ENCODE peak calls at places on chromosome 19, in six cellular contexts. K, G, R, W, E and Z are unnamed samples.
A peak's percentile ranks its signal among the peaks of the same experiment; 100 is the strongest.

GRCh38 chr19:45809643-45810159 is 5.4 kb downstream of the RSPH6A start:
- DNase-seq in K (no peak), G (peak; percentile 81), R (no peak), W (peak; percentile 45), E (no peak), Z (no peak)

GRCh38 chr19:10021446-10021845 is 8.2 kb downstream of the RDH8 start:
- DNase-seq in K (no peak), G (no peak), R (no peak), W (no peak), E (no peak), Z (no peak)

GRCh38 chr19:19488041-19488874 is 27.1 kb downstream of the TSSK6 start:
- DNase-seq in K (no peak), G (peak; percentile 14), R (peak; percentile 30), W (no peak), E (peak; percentile 65), Z (no peak)

GRCh38 chr19:18065173-18065495 is 21.6 kb downstream of the IL12RB1 start:
- DNase-seq in K (no peak), G (no peak), R (no peak), W (no peak), E (no peak), Z (no peak)

GRCh38 chr19:16224266-16225045 is 26.7 kb downstream of the AP1M1 start:
- DNase-seq in K (peak; percentile 3), G (no peak), R (no peak), W (no peak), E (no peak), Z (no peak)

GRCh38 chr19:33404506-33404905 is 31.0 kb downstream of the CEBPG start:
- DNase-seq in K (no peak), G (no peak), R (no peak), W (no peak), E (no peak), Z (no peak)

GRCh38 chr19:31054430-31054829 is 294.8 kb downstream of the TSHZ3 start:
- DNase-seq in K (peak; percentile 10), G (peak; percentile 63), R (peak; percentile 46), W (peak; percentile 43), E (peak; percentile 22), Z (peak; percentile 62)

GRCh38 chr19:44648536-44649370 is 5.0 kb downstream of the PVR start:
- DNase-seq in K (no peak), G (peak; percentile 45), R (no peak), W (peak; percentile 77), E (no peak), Z (no peak)

GRCh38 chr19:40682431-40682964 is 8.0 kb downstream of the NUMBL start:
- DNase-seq in K (no peak), G (no peak), R (no peak), W (no peak), E (no peak), Z (no peak)

GRCh38 chr19:54448037-54448773 is 794 bp upstream of the LENG8 start:
- DNase-seq in K (peak; percentile 39), G (peak; percentile 61), R (peak; percentile 50), W (peak; percentile 55), E (peak; percentile 79), Z (no peak)

GRCh38 chr19:58382997-58383603 is 2.3 kb upstream of the ZNF837 start:
- DNase-seq in K (no peak), G (no peak), R (no peak), W (no peak), E (no peak), Z (no peak)

GRCh38 chr19:29873801-29874575 is 62.2 kb downstream of the CCNE1 start:
- DNase-seq in K (no peak), G (no peak), R (no peak), W (no peak), E (no peak), Z (no peak)

GRCh38 chr19:29879655-29879974 is 62.4 kb upstream of the URI1 start:
- DNase-seq in K (no peak), G (no peak), R (no peak), W (no peak), E (no peak), Z (no peak)

GRCh38 chr19:29875931-29876330 is 64.1 kb downstream of the CCNE1 start:
- DNase-seq in K (no peak), G (no peak), R (no peak), W (no peak), E (no peak), Z (no peak)

GRCh38 chr19:29878973-29879654 is 62.9 kb upstream of the URI1 start:
- DNase-seq in K (no peak), G (peak; percentile 21), R (no peak), W (peak; percentile 32), E (peak; percentile 14), Z (no peak)

GRCh38 chr19:29876414-29876813 is 64.6 kb downstream of the CCNE1 start:
- DNase-seq in K (no peak), G (no peak), R (no peak), W (no peak), E (no peak), Z (no peak)
- H3K27me3 ChIP-seq in K (no peaks in the 10 kb centered on the region), G (no peaks in the 10 kb centered on the region), R (peaks cover 21% of the 10 kb centered on the region), W (no peaks in the 10 kb centered on the region), E (peaks cover 3% of the 10 kb centered on the region), Z (no peaks in the 10 kb centered on the region)

GRCh38 chr19:1069009-1069779 is 2.2 kb downstream of the ARHGAP45 start:
- DNase-seq in K (peak; percentile 75), G (no peak), R (peak; percentile 96), W (no peak), E (peak; percentile 75), Z (peak; percentile 93)
- H3K27ac ChIP-seq in K (peak overlapping the region; percentile 99), G (no peak overlapping the region), R (peak overlapping the region; percentile 98), W (no peak overlapping the region), E (no peak overlapping the region), Z (no peak overlapping the region)

GRCh38 chr19:1789282-1790020 is 22.6 kb downstream of the ATP8B3 start:
- DNase-seq in K (no peak), G (no peak), R (peak; percentile 12), W (peak; percentile 13), E (no peak), Z (no peak)

GRCh38 chr19:1796395-1797142 is 15.5 kb downstream of the ATP8B3 start:
- DNase-seq in K (no peak), G (no peak), R (no peak), W (no peak), E (no peak), Z (no peak)

GRCh38 chr19:1790054-1790762 is 21.9 kb downstream of the ATP8B3 start:
- DNase-seq in K (no peak), G (no peak), R (no peak), W (no peak), E (no peak), Z (no peak)

GRCh38 chr19:1794424-1795185 is 17.5 kb downstream of the ATP8B3 start:
- DNase-seq in K (no peak), G (no peak), R (no peak), W (no peak), E (no peak), Z (no peak)

GRCh38 chr19:1791879-1792278 is 20.2 kb downstream of the ATP8B3 start:
- DNase-seq in K (no peak), G (no peak), R (no peak), W (no peak), E (no peak), Z (no peak)
- TF ChIP-seq CTCF in K (no peak), G (no peak), R (no peak), W (no peak), E (no peak), Z (no peak)

DNA sequence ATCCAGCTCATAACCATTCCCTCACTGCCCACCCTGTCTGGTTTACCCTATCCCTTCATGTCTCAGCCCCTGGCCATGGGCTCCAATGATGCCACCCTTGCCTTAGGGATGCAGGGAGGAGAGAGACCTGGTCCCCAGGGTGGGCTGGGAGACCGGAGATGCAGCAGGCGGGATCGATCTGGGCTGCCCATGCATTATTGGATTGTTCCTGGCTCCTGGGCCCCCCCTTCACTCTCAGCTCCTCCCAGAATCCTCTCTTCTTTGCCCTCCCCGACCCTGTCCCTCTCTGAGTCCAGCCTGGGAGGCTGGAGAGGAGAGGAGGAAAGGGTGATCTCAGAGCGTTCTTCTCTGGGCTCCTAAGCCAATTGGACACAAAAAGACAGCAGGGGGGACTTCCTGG is 5.8 kb downstream of the KASH5 start:
- DNase-seq in K (no peak), G (no peak), R (no peak), W (no peak), E (no peak), Z (no peak)
- H3K27me3 ChIP-seq in K (no peaks in the 10 kb centered on the region), G (peaks cover 9% of the 10 kb centered on the region), R (peaks cover 3% of the 10 kb centered on the region), W (no peaks in the 10 kb centered on the region), E (no peaks in the 10 kb centered on the region), Z (no peaks in the 10 kb centered on the region)

DNA sequence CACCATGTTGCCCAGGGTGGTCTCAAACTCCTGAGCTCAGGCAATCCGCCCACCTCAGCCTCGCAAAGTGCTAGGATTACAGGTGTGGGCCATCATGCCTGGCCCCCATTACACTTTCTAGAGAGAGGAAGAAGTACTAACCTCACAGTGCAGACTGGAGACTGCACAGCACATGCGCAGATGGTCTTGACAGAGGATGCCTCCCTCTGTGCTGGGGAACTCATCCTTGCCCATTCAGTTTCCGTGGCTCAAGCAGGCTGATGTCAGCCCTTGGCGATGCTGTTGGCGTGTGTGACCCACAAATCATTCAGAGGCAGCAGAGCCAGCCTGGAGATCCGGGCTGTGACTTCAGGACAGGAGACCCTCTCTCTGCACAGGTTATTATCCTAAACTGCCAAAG is 14.6 kb upstream of the FFAR2 start:
- DNase-seq in K (no peak), G (no peak), R (no peak), W (no peak), E (no peak), Z (no peak)
- H3K27ac ChIP-seq in K (no peak overlapping the region), G (no peak overlapping the region), R (no peak overlapping the region), W (no peak overlapping the region), E (peak overlapping the region; percentile 76), Z (no peak overlapping the region)

GRCh38 chr19:38475176-38475575 is 41.7 kb downstream of the RYR1 start:
- DNase-seq in K (no peak), G (no peak), R (no peak), W (no peak), E (no peak), Z (no peak)

GRCh38 chr19:38473201-38473600 is 39.7 kb downstream of the RYR1 start:
- DNase-seq in K (no peak), G (no peak), R (no peak), W (no peak), E (no peak), Z (no peak)

GRCh38 chr19:38483016-38483630 is 49.6 kb downstream of the RYR1 start:
- DNase-seq in K (no peak), G (no peak), R (no peak), W (no peak), E (no peak), Z (no peak)

GRCh38 chr19:38482496-38482895 is 49.0 kb downstream of the RYR1 start:
- DNase-seq in K (no peak), G (no peak), R (no peak), W (no peak), E (no peak), Z (no peak)

GRCh38 chr19:38478273-38478971 is 44.9 kb downstream of the RYR1 start:
- DNase-seq in K (no peak), G (no peak), R (no peak), W (no peak), E (no peak), Z (no peak)
- TF ChIP-seq CTCF in K (no peak), G (no peak), R (no peak), W (no peak), E (no peak), Z (no peak)

GRCh38 chr19:3374369-3375112 is 8.2 kb downstream of the NFIC start:
- DNase-seq in K (no peak), G (no peak), R (no peak), W (no peak), E (peak; percentile 96), Z (no peak)
- H3K27me3 ChIP-seq in K (no peaks in the 10 kb centered on the region), G (no peaks in the 10 kb centered on the region), R (no peaks in the 10 kb centered on the region), W (no peaks in the 10 kb centered on the region), E (no peaks in the 10 kb centered on the region), Z (no peaks in the 10 kb centered on the region)

GRCh38 chr19:12995596-12996541 is 594 bp downstream of the NFIX start:
- DNase-seq in K (no peak), G (no peak), R (no peak), W (peak; percentile 47), E (no peak), Z (no peak)
- H3K27ac ChIP-seq in K (no peak overlapping the region), G (peak overlapping the region; percentile 90), R (no peak overlapping the region), W (peak overlapping the region; percentile 47), E (peak overlapping the region; percentile 81), Z (peak overlapping the region; percentile 88)